ENCODE peak calls at places on chromosomes 7 and 10, in five cellular contexts. D is sigmoid colon, C is upper lobe of left lung, R is GM23338, F is stomach. A is an unnamed sample.

GRCh38 chr10:12376211-12376610 is 26.9 kb downstream of the CAMK1D start:
- DNase-seq in D (no peak), C (no peak), R (no peak), F (no peak), A (no peak)

GRCh38 chr10:34922138-34922537 is 107.0 kb upstream of the PARD3 start:
- DNase-seq in D (no peak), C (no peak), R (no peak), F (no peak), A (no peak)

GRCh38 chr7:134724606-134725005 is 54.8 kb upstream of the CALD1 start:
- DNase-seq in D (no peak), C (no peak), R (peak), F (no peak), A (no peak)

GRCh38 chr7:139645572-139646523 is 122.4 kb downstream of the CLEC2L start:
- DNase-seq in D (peak), C (no peak), R (peak), F (peak), A (peak)

GRCh38 chr10:91694170-91694794 is 61.4 kb upstream of the PPP1R3C start:
- DNase-seq in D (no peak), C (no peak), R (peak), F (no peak), A (no peak)

GRCh38 chr10:15106352-15107013 is 9.3 kb downstream of the RPP38 start:
- DNase-seq in D (no peak), C (no peak), R (peak), F (peak), A (peak)

GRCh38 chr10:119460369-119461195 is 81.9 kb downstream of the RGS10 start:
- DNase-seq in D (no peak), C (no peak), R (no peak), F (no peak), A (no peak)

GRCh38 chr10:111211756-111212155 is 134.9 kb downstream of the ADRA2A start:
- DNase-seq in D (no peak), C (no peak), R (peak), F (no peak), A (no peak)

GRCh38 chr10:71093531-71093930 is 118.8 kb upstream of the UNC5B start:
- DNase-seq in D (no peak), C (no peak), R (no peak), F (peak), A (no peak)

GRCh38 chr10:5070648-5071410 is 23.4 kb upstream of the AKR1C3 start:
- DNase-seq in D (no peak), C (no peak), R (no peak), F (no peak), A (no peak)

GRCh38 chr7:30738026-30738915 is 13.7 kb upstream of the INMT start:
- DNase-seq in D (no peak), C (no peak), R (no peak), F (no peak), A (no peak)

GRCh38 chr7:30202671-30203070 is 67.9 kb downstream of the MTURN start:
- DNase-seq in D (no peak), C (no peak), R (no peak), F (no peak), A (no peak)

GRCh38 chr7:152709307-152710133 is 33.6 kb upstream of the XRCC2 start:
- DNase-seq in D (no peak), C (no peak), R (no peak), F (no peak), A (no peak)

GRCh38 chr7:158313931-158314330 is 273.7 kb downstream of the PTPRN2 start:
- DNase-seq in D (no peak), C (no peak), R (no peak), F (no peak), A (no peak)

GRCh38 chr7:41710838-41711237 is 7.9 kb upstream of the INHBA start:
- DNase-seq in D (no peak), C (no peak), R (no peak), F (no peak), A (no peak)

GRCh38 chr7:100793806-100794660 is 33.3 kb downstream of the EPHB4 start:
- DNase-seq in D (no peak), C (no peak), R (no peak), F (no peak), A (no peak)

GRCh38 chr7:118843456-118843855 is 619.0 kb downstream of the ANKRD7 start:
- DNase-seq in D (no peak), C (no peak), R (no peak), F (no peak), A (no peak)

GRCh38 chr7:1460757-1461639 is 1.7 kb upstream of the MICALL2 start:
- DNase-seq in D (peak), C (no peak), R (peak), F (peak), A (peak)

GRCh38 chr10:131683281-131683861 is 217.4 kb upstream of the PPP2R2D start:
- DNase-seq in D (peak), C (no peak), R (no peak), F (no peak), A (peak)

GRCh38 chr7:123979876-123980275 is 53.0 kb downstream of the TMEM229A start:
- DNase-seq in D (no peak), C (no peak), R (no peak), F (no peak), A (no peak)

GRCh38 chr7:128763541-128763940 is 12.1 kb downstream of the OPN1SW start:
- DNase-seq in D (no peak), C (no peak), R (no peak), F (no peak), A (no peak)

GRCh38 chr7:17304926-17305325 is 6.5 kb downstream of the AHR start:
- DNase-seq in D (no peak), C (no peak), R (no peak), F (no peak), A (no peak)

GRCh38 chr7:17307969-17308648 is 9.7 kb downstream of the AHR start:
- DNase-seq in D (no peak), C (no peak), R (peak), F (no peak), A (no peak)

GRCh38 chr7:17305387-17306171 is 7.1 kb downstream of the AHR start:
- DNase-seq in D (no peak), C (no peak), R (no peak), F (no peak), A (no peak)

GRCh38 chr7:17307558-17307957 is 9.1 kb downstream of the AHR start:
- DNase-seq in D (no peak), C (no peak), R (no peak), F (no peak), A (no peak)

GRCh38 chr7:17307033-17307432 is 8.6 kb downstream of the AHR start:
- DNase-seq in D (no peak), C (no peak), R (no peak), F (no peak), A (no peak)
- TF ChIP-seq POLR2AphosphoS5 in D (no peak), C (no peak), R (no peak), F (peak), A (no peak)

DNA sequence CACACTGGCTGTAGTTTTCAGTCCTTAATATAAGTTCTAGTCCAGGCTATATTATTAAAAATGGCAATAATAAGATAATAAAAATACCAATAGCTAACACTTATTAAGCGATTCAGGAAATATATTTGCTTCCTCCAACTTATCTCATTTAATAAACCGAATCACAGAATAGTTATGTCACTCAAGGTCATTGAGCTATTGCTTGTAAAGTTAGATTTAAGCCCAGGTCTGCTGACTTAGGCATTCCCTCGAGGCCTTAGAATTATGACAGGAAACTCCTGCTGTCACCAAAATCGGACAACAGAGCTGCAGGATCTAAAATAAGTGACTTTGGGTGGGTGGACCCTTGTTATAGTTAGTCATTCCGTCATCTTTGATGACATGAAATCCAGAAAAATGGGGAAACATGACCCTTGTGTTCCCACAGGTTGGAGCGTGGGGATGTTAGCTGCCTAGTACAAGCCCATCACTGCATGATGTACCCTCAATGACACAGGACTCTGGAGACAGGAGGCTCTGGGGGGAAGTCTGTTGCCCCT is 181.3 kb upstream of the PHYHIPL start:
- DNase-seq in D (no peak), C (no peak), R (no peak), F (no peak), A (no peak)
- TF ChIP-seq POLR2AphosphoS5 in D (no peak), C (no peak), R (no peak), F (no peak), A (no peak)

GRCh38 chr7:28411876-28412662 is at the start of gene CREB5:
- DNase-seq in D (no peak), C (no peak), R (peak), F (no peak), A (no peak)
- TF ChIP-seq POLR2AphosphoS5 in D (no peak), C (no peak), R (no peak), F (no peak), A (no peak)

DNA sequence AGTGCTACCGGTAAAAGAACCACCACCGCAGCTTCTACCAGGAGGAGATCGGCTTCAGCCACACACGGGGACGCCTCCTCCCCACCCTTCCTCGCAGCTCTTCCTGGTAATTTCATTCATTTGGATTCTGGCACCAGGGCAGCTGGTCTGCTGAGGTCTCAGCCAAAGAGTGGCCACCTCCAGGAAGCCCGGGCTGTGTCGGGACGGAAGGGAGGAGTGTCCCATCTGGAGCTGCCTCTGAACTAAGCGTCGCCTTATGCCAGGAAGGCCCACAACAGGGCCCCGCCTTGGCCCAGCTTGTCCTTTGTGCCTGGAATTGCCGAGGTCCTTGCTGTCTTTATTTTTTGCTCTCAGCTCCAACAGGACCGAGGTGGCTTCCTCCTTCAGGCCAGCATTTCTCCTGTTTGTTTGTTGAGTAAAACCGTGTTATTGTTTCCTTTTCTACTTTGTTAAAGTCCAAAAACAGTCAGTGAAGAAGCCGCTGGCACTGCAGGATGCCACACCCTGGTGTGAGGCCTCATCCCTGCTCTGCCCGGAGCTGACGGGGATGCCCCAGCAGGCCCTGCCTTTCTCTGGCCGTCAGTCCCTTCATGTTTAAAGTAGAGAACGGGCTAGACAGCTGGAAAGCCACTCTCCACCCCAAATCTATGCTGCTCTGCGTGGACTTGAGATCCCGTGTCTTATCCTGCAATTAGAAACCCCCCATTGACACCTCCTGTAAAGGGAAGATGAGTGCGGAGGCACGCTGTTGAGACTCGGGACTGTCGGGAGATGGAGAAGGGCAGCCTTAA is 24.5 kb upstream of the TTYH3 start:
- DNase-seq in D (peak), C (no peak), R (no peak), F (no peak), A (peak)
- TF ChIP-seq POLR2AphosphoS5 in D (no peak), C (peak), R (no peak), F (peak), A (peak)

GRCh38 chr10:62059424-62059913 is 158.0 kb downstream of the ARID5B start:
- DNase-seq in D (no peak), C (no peak), R (no peak), F (no peak), A (no peak)
- TF ChIP-seq POLR2AphosphoS5 in D (peak), C (no peak), R (no peak), F (no peak), A (no peak)

A was measured in spleen.